ENCODE peak calls at places on chromosome 5, in seven cellular contexts. M is NCI-H1105, X is HCEC 1CT, Z is PC-9, C is gastrocnemius medialis, E is mammary epithelial cell, L is GM03348. W is an unnamed sample.
A peak's percentile ranks its signal among the peaks of the same experiment; 100 is the strongest.

GRCh38 chr5:22372376-22372775 is 480.8 kb downstream of the CDH12 start:
- DNase-seq in M (no peak), X (no peak), Z (no peak), C (no peak), E (peak; percentile 9), L (peak; percentile 1), W (no peak)

GRCh38 chr5:171386861-171387254 is 791 bp upstream of the NPM1 start:
- DNase-seq in M (no peak), X (no peak), Z (no peak), C (no peak), E (no peak), L (peak; percentile 24), W (no peak)

GRCh38 chr5:36158144-36158543 is 6.2 kb downstream of the SKP2 start:
- DNase-seq in M (no peak), X (no peak), Z (no peak), C (no peak), E (no peak), L (peak; percentile 16), W (no peak)

GRCh38 chr5:177414481-177414880 is 5.1 kb upstream of the F12 start:
- DNase-seq in M (no peak), X (no peak), Z (no peak), C (no peak), E (no peak), L (no peak), W (no peak)

GRCh38 chr5:79938468-79938867 is 52.6 kb downstream of the MTX3 start:
- DNase-seq in M (no peak), X (no peak), Z (no peak), C (no peak), E (peak; percentile 97), L (no peak), W (peak; percentile 3)

GRCh38 chr5:16152601-16153568 is 26.7 kb downstream of the MARCHF11 start:
- DNase-seq in M (peak; percentile 71), X (no peak), Z (no peak), C (no peak), E (peak; percentile 2), L (no peak), W (no peak)

GRCh38 chr5:152288499-152288898 is 116.6 kb downstream of the NMUR2 start:
- DNase-seq in M (no peak), X (no peak), Z (no peak), C (peak; percentile 12), E (no peak), L (no peak), W (no peak)

GRCh38 chr5:181234116-181234454 is 9.6 kb downstream of the RACK1 start:
- DNase-seq in M (no peak), X (no peak), Z (no peak), C (no peak), E (no peak), L (no peak), W (no peak)

GRCh38 chr5:137890850-137891249 is 1.6 kb downstream of the PKD2L2 start:
- DNase-seq in M (no peak), X (no peak), Z (no peak), C (no peak), E (no peak), L (no peak), W (no peak)

GRCh38 chr5:111976705-111977104 is 219.7 kb upstream of the NREP start:
- DNase-seq in M (no peak), X (no peak), Z (no peak), C (no peak), E (no peak), L (peak; percentile 18), W (no peak)

GRCh38 chr5:39547548-39548154 is 122.9 kb upstream of the DAB2 start:
- DNase-seq in M (peak; percentile 19), X (peak; percentile 60), Z (peak; percentile 50), C (no peak), E (peak; percentile 44), L (peak; percentile 68), W (no peak)

GRCh38 chr5:58360794-58361193 is 99.1 kb downstream of the PLK2 start:
- DNase-seq in M (no peak), X (no peak), Z (no peak), C (no peak), E (no peak), L (no peak), W (no peak)

GRCh38 chr5:164203581-164204225 is 698.3 kb downstream of the MAT2B start:
- DNase-seq in M (no peak), X (peak; percentile 69), Z (no peak), C (no peak), E (peak; percentile 3), L (no peak), W (no peak)

GRCh38 chr5:28012538-28012937 is 974.2 kb upstream of the CDH9 start:
- DNase-seq in M (no peak), X (no peak), Z (no peak), C (no peak), E (no peak), L (no peak), W (no peak)

GRCh38 chr5:110333384-110333783 is 393.1 kb downstream of the TMEM232 start:
- DNase-seq in M (no peak), X (peak; percentile 12), Z (peak; percentile 0), C (no peak), E (no peak), L (no peak), W (no peak)

GRCh38 chr5:150694638-150695037 is 6.2 kb downstream of the RBM22 start:
- DNase-seq in M (no peak), X (peak; percentile 34), Z (no peak), C (no peak), E (peak; percentile 9), L (no peak), W (no peak)

GRCh38 chr5:58891072-58891970 is 308.4 kb downstream of the RAB3C start:
- DNase-seq in M (no peak), X (peak; percentile 66), Z (peak; percentile 69), C (peak; percentile 77), E (peak; percentile 76), L (peak; percentile 84), W (no peak)

GRCh38 chr5:162852145-162852544 is 585.2 kb upstream of the CCNG1 start:
- DNase-seq in M (no peak), X (no peak), Z (no peak), C (no peak), E (no peak), L (no peak), W (no peak)

GRCh38 chr5:172902497-172903472 is 56.4 kb upstream of the RPL26L1 start:
- DNase-seq in M (no peak), X (peak; percentile 82), Z (peak; percentile 79), C (peak; percentile 83), E (no peak), L (peak; percentile 92), W (no peak)

GRCh38 chr5:173890195-173890951 is 2.2 kb downstream of the CPEB4 start:
- DNase-seq in M (no peak), X (peak; percentile 22), Z (no peak), C (peak; percentile 49), E (no peak), L (peak; percentile 33), W (no peak)

GRCh38 chr5:124755565-124755964 is 9.1 kb upstream of the ZNF608 start:
- DNase-seq in M (no peak), X (peak; percentile 4), Z (no peak), C (no peak), E (no peak), L (no peak), W (peak; percentile 40)

GRCh38 chr5:150851039-150851438 is 4.7 kb downstream of the IRGM start:
- DNase-seq in M (no peak), X (no peak), Z (no peak), C (no peak), E (no peak), L (no peak), W (no peak)

GRCh38 chr5:136079195-136079985 is 50.6 kb downstream of the TGFBI start:
- DNase-seq in M (no peak), X (no peak), Z (no peak), C (no peak), E (no peak), L (no peak), W (no peak)

GRCh38 chr5:98723061-98723460 is 50.4 kb upstream of the RGMB start:
- DNase-seq in M (no peak), X (no peak), Z (no peak), C (no peak), E (no peak), L (no peak), W (no peak)

GRCh38 chr5:176712546-176713297 is 65.4 kb downstream of the TSPAN17 start:
- DNase-seq in M (no peak), X (no peak), Z (no peak), C (no peak), E (no peak), L (no peak), W (no peak)

GRCh38 chr5:73233461-73234151 is 60.6 kb downstream of the TMEM174 start:
- DNase-seq in M (no peak), X (no peak), Z (no peak), C (no peak), E (no peak), L (no peak), W (no peak)

GRCh38 chr5:151151793-151152192 is 5.8 kb downstream of the ANXA6 start:
- DNase-seq in M (no peak), X (no peak), Z (no peak), C (no peak), E (no peak), L (peak; percentile 72), W (no peak)

GRCh38 chr5:82274343-82275266 is 3.5 kb downstream of the RPS23 start:
- DNase-seq in M (no peak), X (peak; percentile 4), Z (no peak), C (no peak), E (no peak), L (no peak), W (no peak)

GRCh38 chr5:141547921-141548320 is 59.0 kb downstream of the PCDHGC5 start:
- DNase-seq in M (no peak), X (no peak), Z (no peak), C (no peak), E (no peak), L (no peak), W (no peak)

GRCh38 chr5:45402804-45403455 is 293.2 kb downstream of the HCN1 start:
- DNase-seq in M (no peak), X (no peak), Z (no peak), C (no peak), E (no peak), L (no peak), W (no peak)

GRCh38 chr5:32523625-32524024 is 61.7 kb upstream of the SUB1 start:
- DNase-seq in M (no peak), X (no peak), Z (no peak), C (no peak), E (no peak), L (no peak), W (no peak)

GRCh38 chr5:7991125-7991821 is 122.3 kb downstream of the MTRR start:
- DNase-seq in M (no peak), X (no peak), Z (no peak), C (no peak), E (no peak), L (no peak), W (no peak)

GRCh38 chr5:118592234-118592633 is 396.1 kb downstream of the DTWD2 start:
- DNase-seq in M (no peak), X (no peak), Z (no peak), C (no peak), E (no peak), L (no peak), W (no peak)

GRCh38 chr5:2710910-2711309 is 40.6 kb downstream of the IRX2 start:
- DNase-seq in M (no peak), X (no peak), Z (no peak), C (no peak), E (no peak), L (peak; percentile 55), W (no peak)

GRCh38 chr5:145854651-145855258 is 18.1 kb downstream of the GRXCR2 start:
- DNase-seq in M (no peak), X (peak; percentile 64), Z (peak; percentile 58), C (no peak), E (peak; percentile 65), L (peak; percentile 71), W (no peak)

GRCh38 chr5:174832811-174833210 is 108.4 kb downstream of the MSX2 start:
- DNase-seq in M (no peak), X (no peak), Z (no peak), C (no peak), E (no peak), L (no peak), W (no peak)

GRCh38 chr5:17213938-17214337 is 3.5 kb upstream of the BASP1 start:
- DNase-seq in M (no peak), X (no peak), Z (no peak), C (no peak), E (no peak), L (no peak), W (no peak)

GRCh38 chr5:171858303-171858702 is 72.7 kb downstream of the SMIM23 start:
- DNase-seq in M (no peak), X (peak; percentile 35), Z (no peak), C (no peak), E (no peak), L (no peak), W (no peak)